ENCODE peak calls at places on chromosomes 6 and 20, in nine cellular contexts. S, E, I, T, K, W, U, Q and J are unnamed samples.
A peak's percentile ranks its signal among the peaks of the same experiment; 100 is the strongest.

GRCh38 chr20:37673429-37673828 is 20.4 kb upstream of the CTNNBL1 start:
- DNase-seq in S (no peak), E (no peak), I (no peak), T (peak; percentile 68), K (no peak), W (no peak), U (no peak), Q (no peak), J (no peak)

GRCh38 chr20:32832664-32833063 is 12.9 kb downstream of the MAPRE1 start:
- DNase-seq in S (no peak), E (no peak), I (no peak), T (no peak), K (no peak), W (no peak), U (no peak), Q (no peak), J (peak; percentile 15)

GRCh38 chr6:48826884-48827701 is 636.0 kb downstream of the MMUT start:
- DNase-seq in S (peak; percentile 99), E (no peak), I (no peak), T (no peak), K (peak; percentile 66), W (peak; percentile 97), U (peak; percentile 96), Q (no peak), J (peak; percentile 22)

GRCh38 chr6:112289039-112289566 is 34.7 kb upstream of the LAMA4 start:
- DNase-seq in S (peak; percentile 86), E (no peak), I (no peak), T (no peak), K (peak; percentile 84), W (peak; percentile 80), U (peak; percentile 98), Q (no peak), J (no peak)

GRCh38 chr6:144327081-144327480 is 41.9 kb downstream of the UTRN start:
- DNase-seq in S (no peak), E (no peak), I (no peak), T (no peak), K (no peak), W (no peak), U (no peak), Q (no peak), J (no peak)

GRCh38 chr6:3825331-3825831 is 23.8 kb upstream of the FAM50B start:
- DNase-seq in S (peak; percentile 71), E (no peak), I (no peak), T (no peak), K (peak; percentile 86), W (peak; percentile 81), U (peak; percentile 42), Q (no peak), J (no peak)

GRCh38 chr6:154792761-154793160 is 59.5 kb downstream of the SCAF8 start:
- DNase-seq in S (no peak), E (no peak), I (no peak), T (no peak), K (no peak), W (peak; percentile 14), U (no peak), Q (no peak), J (no peak)

GRCh38 chr6:32968093-32968769 is at the start of gene BRD2:
- DNase-seq in S (peak; percentile 95), E (peak; percentile 95), I (peak; percentile 78), T (peak; percentile 96), K (peak; percentile 97), W (peak; percentile 98), U (peak; percentile 97), Q (peak; percentile 94), J (peak; percentile 91)

GRCh38 chr6:33863084-33863483 is 59.3 kb upstream of the MLN start:
- DNase-seq in S (no peak), E (no peak), I (no peak), T (no peak), K (no peak), W (no peak), U (no peak), Q (no peak), J (no peak)

GRCh38 chr20:774016-774679 is 5.8 kb upstream of the SLC52A3 start:
- DNase-seq in S (no peak), E (no peak), I (no peak), T (no peak), K (no peak), W (no peak), U (no peak), Q (no peak), J (no peak)

GRCh38 chr20:3794701-3795420 is 1.2 kb upstream of the CDC25B start:
- DNase-seq in S (no peak), E (no peak), I (no peak), T (no peak), K (no peak), W (no peak), U (no peak), Q (no peak), J (no peak)

GRCh38 chr6:44932651-44933091 is 395.5 kb upstream of the RUNX2 start:
- DNase-seq in S (no peak), E (peak; percentile 36), I (no peak), T (no peak), K (no peak), W (no peak), U (no peak), Q (peak; percentile 16), J (no peak)

GRCh38 chr6:43796910-43797890 is 27.2 kb downstream of the VEGFA start:
- DNase-seq in S (no peak), E (no peak), I (no peak), T (no peak), K (no peak), W (no peak), U (no peak), Q (no peak), J (no peak)

GRCh38 chr6:169097336-169098052 is 156.2 kb downstream of the THBS2 start:
- DNase-seq in S (peak; percentile 98), E (no peak), I (no peak), T (no peak), K (no peak), W (peak; percentile 97), U (peak; percentile 96), Q (no peak), J (no peak)

GRCh38 chr6:8941578-8941977 is 506.2 kb upstream of the SLC35B3 start:
- DNase-seq in S (no peak), E (no peak), I (no peak), T (no peak), K (no peak), W (no peak), U (no peak), Q (no peak), J (no peak)

GRCh38 chr20:19726126-19726525 is 31.9 kb upstream of the RIN2 start:
- DNase-seq in S (peak; percentile 49), E (no peak), I (no peak), T (no peak), K (no peak), W (peak; percentile 60), U (peak; percentile 45), Q (no peak), J (no peak)

GRCh38 chr20:52268184-52268583 is 76.6 kb upstream of the ZFP64 start:
- DNase-seq in S (peak; percentile 67), E (no peak), I (no peak), T (no peak), K (no peak), W (peak; percentile 60), U (peak; percentile 77), Q (no peak), J (no peak)

GRCh38 chr20:62887147-62887859 is 25.7 kb upstream of the TCFL5 start:
- DNase-seq in S (peak; percentile 98), E (no peak), I (no peak), T (peak; percentile 59), K (peak; percentile 61), W (peak; percentile 94), U (peak; percentile 94), Q (peak; percentile 16), J (no peak)

GRCh38 chr6:1593286-1593957 is 16.3 kb upstream of the FOXC1 start:
- DNase-seq in S (no peak), E (no peak), I (no peak), T (no peak), K (no peak), W (no peak), U (no peak), Q (no peak), J (no peak)

GRCh38 chr20:10673831-10674683 is at the start of gene JAG1:
- DNase-seq in S (peak; percentile 90), E (peak; percentile 17), I (peak; percentile 83), T (peak; percentile 88), K (peak; percentile 97), W (peak; percentile 96), U (peak; percentile 96), Q (no peak), J (peak; percentile 83)

GRCh38 chr6:128024976-128025375 is 124.1 kb upstream of the THEMIS start:
- DNase-seq in S (no peak), E (no peak), I (no peak), T (no peak), K (no peak), W (no peak), U (no peak), Q (no peak), J (no peak)